ENCODE peak calls at places on chromosomes 4 and X, in eight cellular contexts. Z is endothelial cell, Q is astrocyte of the spinal cord, Y is IMR-90, T is lung, A is upper lobe of right lung, M is endothelial cell of umbilical vein, L is osteocyte. S is an unnamed sample.

GRCh38 chrX:110732274-110732673 is 63.3 kb downstream of the CHRDL1 start:
- DNase-seq in L (no peak), M (no peak), Q (no peak), A (no peak), Z (no peak), T (no peak), Y (no peak), S (no peak)

GRCh38 chr4:87058272-87059073 is 123.7 kb downstream of the AFF1 start:
- DNase-seq in L (no peak), A (peak), T (no peak), Q (no peak), Y (no peak), Z (peak), M (no peak), S (no peak)

GRCh38 chr4:6308890-6309643 is 39.4 kb downstream of the WFS1 start:
- DNase-seq in Z (peak), A (no peak), Q (no peak), M (peak), L (no peak), Y (no peak), T (no peak), S (no peak)

GRCh38 chr4:117771647-117772337 is 262.5 kb upstream of the NDST3 start:
- DNase-seq in Z (no peak), T (no peak), A (no peak), M (no peak), Q (no peak), Y (no peak), L (no peak), S (no peak)

GRCh38 chr4:155025762-155026457 is 182.5 kb upstream of the NPY2R start:
- DNase-seq in L (no peak), Q (peak), M (peak), Z (peak), T (peak), A (no peak), Y (no peak), S (no peak)

GRCh38 chrX:78124304-78124703 is 15.1 kb downstream of the TAF9B start:
- DNase-seq in Z (no peak), Y (no peak), A (no peak), L (no peak), Q (no peak), T (no peak), M (no peak), S (no peak)

GRCh38 chr4:187464561-187464960 is 531.0 kb upstream of the ZFP42 start:
- DNase-seq in T (no peak), M (no peak), A (no peak), Z (no peak), L (no peak), Y (no peak), Q (no peak), S (no peak)

GRCh38 chr4:6225469-6225868 is 25.1 kb upstream of the JAKMIP1 start:
- DNase-seq in A (peak), Y (peak), T (no peak), Q (peak), L (peak), Z (peak), M (peak), S (no peak)

GRCh38 chr4:175657571-175657970 is 154.5 kb downstream of the GPM6A start:
- DNase-seq in Q (no peak), T (no peak), Y (no peak), L (no peak), M (no peak), A (no peak), Z (no peak), S (no peak)

GRCh38 chr4:107470173-107470572 is 249.9 kb downstream of the PAPSS1 start:
- DNase-seq in Y (no peak), Q (no peak), T (no peak), M (no peak), Z (no peak), L (no peak), A (no peak), S (no peak)

GRCh38 chr4:184846531-184846930 is 20.8 kb upstream of the ACSL1 start:
- DNase-seq in Y (no peak), Q (no peak), M (no peak), T (no peak), Z (no peak), L (peak), A (no peak), S (no peak)

GRCh38 chrX:100642296-100642695 is 1.7 kb upstream of the SRPX2 start:
- DNase-seq in Q (no peak), Y (no peak), A (no peak), M (peak), L (no peak), Z (no peak), T (no peak), S (no peak)

GRCh38 chrX:68132749-68133148 is 300.5 kb downstream of the OPHN1 start:
- DNase-seq in M (no peak), L (no peak), Y (no peak), T (no peak), Q (no peak), Z (no peak), A (no peak), S (no peak)

GRCh38 chrX:78037881-78038280 is 66.2 kb upstream of the PGK1 start:
- DNase-seq in A (no peak), Y (no peak), L (no peak), Q (no peak), M (no peak), Z (no peak), T (no peak), S (no peak)

GRCh38 chr4:139603576-139604387 is 47.8 kb upstream of the SETD7 start:
- DNase-seq in M (peak), Q (peak), T (peak), L (no peak), A (no peak), Y (peak), Z (peak), S (no peak)

GRCh38 chr4:27728892-27729291 is 868.3 kb downstream of the STIM2 start:
- DNase-seq in L (no peak), T (no peak), A (no peak), Z (no peak), Y (no peak), Q (no peak), M (no peak), S (no peak)

GRCh38 chr4:152052431-152053057 is 291.7 kb upstream of the GATB start:
- DNase-seq in Z (no peak), L (no peak), Q (peak), Y (peak), A (no peak), T (no peak), M (no peak), S (no peak)

GRCh38 chr4:11700751-11701226 is 272.1 kb upstream of the HS3ST1 start:
- DNase-seq in Z (no peak), Y (peak), Q (peak), A (no peak), T (no peak), L (no peak), M (no peak), S (no peak)

GRCh38 chr4:39528056-39528465 is 822 bp upstream of the UGDH start:
- DNase-seq in Z (no peak), L (no peak), A (no peak), Q (no peak), Y (peak), M (peak), T (no peak), S (no peak)

GRCh38 chr4:75671802-75672421 is 1.3 kb downstream of the G3BP2 start:
- DNase-seq in A (no peak), L (no peak), T (no peak), Z (no peak), Q (peak), Y (no peak), M (peak), S (no peak)

GRCh38 chr4:106062452-106062875 is 167.2 kb downstream of the NPNT start:
- DNase-seq in M (peak), T (no peak), A (no peak), Z (no peak), L (no peak), Y (peak), Q (peak), S (no peak)

GRCh38 chr4:127416092-127416491 is 216.7 kb upstream of the INTU start:
- DNase-seq in Z (no peak), T (no peak), M (no peak), Q (no peak), Y (no peak), L (no peak), A (no peak), S (no peak)

GRCh38 chr4:24116107-24116506 is 226.3 kb upstream of the PPARGC1A start:
- DNase-seq in Z (no peak), A (no peak), L (no peak), Y (no peak), M (no peak), Q (no peak), T (no peak), S (no peak)

GRCh38 chrX:109533005-109533404 is 3.6 kb upstream of the NXT2 start:
- DNase-seq in A (no peak), Y (no peak), T (no peak), Q (no peak), Z (no peak), L (no peak), M (no peak), S (no peak)

GRCh38 chr4:49032440-49033161 is 46.5 kb downstream of the CWH43 start:
- DNase-seq in M (peak), T (no peak), Y (peak), Z (no peak), A (no peak), Q (peak), L (no peak), S (peak)

GRCh38 chr4:25991296-25991695 is 77.3 kb downstream of the SMIM20 start:
- DNase-seq in L (no peak), Y (no peak), T (no peak), A (no peak), M (no peak), Q (no peak), Z (no peak), S (no peak)

GRCh38 chr4:770022-770421 is 55.9 kb downstream of the CPLX1 start:
- DNase-seq in A (no peak), Q (no peak), T (no peak), L (no peak), M (no peak), Y (peak), Z (no peak), S (no peak)

GRCh38 chr4:114729339-114729738 is 130.7 kb downstream of the UGT8 start:
- DNase-seq in T (no peak), Y (no peak), Q (no peak), Z (no peak), M (no peak), L (no peak), A (no peak), S (no peak)

GRCh38 chrX:155938132-155938531 is 57.0 kb downstream of the VAMP7 start:
- DNase-seq in M (no peak), T (no peak), Z (no peak), Q (no peak), L (no peak), Y (no peak), A (no peak), S (no peak)

GRCh38 chr4:183430987-183431347 is 13.5 kb upstream of the CDKN2AIP start:
- DNase-seq in T (no peak), Q (no peak), Z (no peak), M (no peak), A (no peak), Y (no peak), L (no peak), S (no peak)

GRCh38 chr4:172996571-172997216 is 171.9 kb upstream of the GALNT7 start:
- DNase-seq in Y (peak), Q (peak), M (peak), L (no peak), T (no peak), A (no peak), Z (no peak), S (no peak)

GRCh38 chrX:107669885-107670628 is 41.7 kb downstream of the PRPS1 start:
- DNase-seq in M (no peak), Q (no peak), A (no peak), Y (no peak), Z (no peak), L (no peak), T (no peak), S (peak)
- TF ChIP-seq CTCF in M (no peak), Q (no peak), A (no peak), Y (no peak), Z (no peak), L (no peak), T (no peak), S (no peak)

GRCh38 chr4:46386570-46386969 is 3.4 kb downstream of the GABRA2 start:
- DNase-seq in M (no peak), A (no peak), T (no peak), Y (no peak), Z (no peak), L (no peak), Q (no peak), S (no peak)
- TF ChIP-seq CTCF in M (no peak), A (no peak), T (no peak), Y (no peak), Z (no peak), L (no peak), Q (peak), S (peak)

GRCh38 chrX:97310373-97310772 is 426.7 kb downstream of the RPA4 start:
- DNase-seq in A (no peak), T (no peak), M (no peak), Z (no peak), Y (peak), L (no peak), Q (no peak), S (no peak)

GRCh38 chrX:97320305-97320704 is 436.6 kb downstream of the RPA4 start:
- DNase-seq in T (no peak), Q (no peak), Z (no peak), M (no peak), A (no peak), L (no peak), Y (no peak), S (no peak)

GRCh38 chrX:97314348-97314747 is 430.6 kb downstream of the RPA4 start:
- DNase-seq in M (no peak), A (no peak), Z (no peak), T (no peak), Y (no peak), L (no peak), Q (no peak), S (no peak)

GRCh38 chrX:97311066-97311778 is 427.5 kb downstream of the RPA4 start:
- DNase-seq in Y (no peak), Z (no peak), M (no peak), L (no peak), A (no peak), Q (no peak), T (no peak), S (no peak)

GRCh38 chrX:97315939-97316338 is 432.2 kb downstream of the RPA4 start:
- DNase-seq in A (no peak), Q (no peak), T (no peak), Z (peak), Y (no peak), L (no peak), M (no peak), S (no peak)
- TF ChIP-seq CTCF in A (no peak), Q (no peak), T (no peak), Z (no peak), Y (no peak), L (no peak), M (no peak), S (peak)

DNA sequence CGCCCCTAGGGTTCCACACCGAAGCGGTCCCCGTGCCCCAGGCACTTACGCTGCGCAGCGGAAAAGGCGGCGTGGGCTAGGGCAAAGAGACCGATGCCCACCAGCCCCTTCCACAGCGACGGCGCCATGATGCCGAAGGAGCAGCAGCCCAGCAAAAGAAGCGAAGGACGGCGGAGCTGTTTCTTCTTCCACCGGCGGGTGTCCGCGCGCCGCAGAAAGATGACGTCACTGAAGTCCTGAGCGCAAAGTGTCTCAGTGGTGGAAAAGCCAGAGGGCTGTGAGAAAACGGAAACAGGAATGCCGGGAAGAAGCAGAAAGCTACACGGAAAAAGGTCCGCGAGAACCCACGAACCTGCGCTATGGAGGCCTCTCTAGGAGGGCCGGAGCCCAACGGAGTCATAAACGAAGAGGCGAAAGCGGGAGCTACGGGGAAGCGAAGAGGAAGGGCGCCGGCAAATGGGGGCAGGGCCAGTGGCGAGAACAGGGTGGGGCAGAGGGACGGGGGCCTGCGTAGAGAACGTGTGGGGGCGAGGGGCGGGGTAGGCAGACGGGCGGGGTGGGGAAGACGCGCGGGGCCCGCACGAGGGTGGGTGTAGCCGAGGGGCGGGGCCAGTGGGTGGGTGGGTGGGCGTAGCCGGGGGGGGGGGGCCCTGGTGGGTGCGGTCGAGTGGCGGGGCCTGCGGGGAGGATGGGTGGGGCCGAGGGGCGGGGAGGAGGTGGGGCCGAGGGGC is at the start of gene MMGT1:
- DNase-seq in L (peak), Z (peak), Y (peak), A (peak), M (peak), T (peak), Q (peak), S (peak)
- TF ChIP-seq CTCF in L (no peak), Z (no peak), Y (peak), A (no peak), M (no peak), T (no peak), Q (no peak), S (no peak)

GRCh38 chr4:126081336-126081735 is 766.6 kb downstream of the FAT4 start:
- DNase-seq in Q (no peak), T (no peak), M (no peak), Z (no peak), A (no peak), Y (no peak), L (no peak), S (no peak)
- TF ChIP-seq CTCF in Q (no peak), T (no peak), M (no peak), Z (no peak), A (no peak), Y (no peak), L (no peak), S (no peak)

GRCh38 chr4:56690393-56690971 is 9.4 kb upstream of the HOPX start:
- DNase-seq in L (no peak), Z (no peak), M (no peak), A (no peak), Q (no peak), T (no peak), Y (no peak), S (no peak)
- TF ChIP-seq CTCF in L (no peak), Z (no peak), M (no peak), A (no peak), Q (peak), T (no peak), Y (no peak), S (no peak)

GRCh38 chr4:142671516-142671915 is 174.6 kb downstream of the INPP4B start:
- DNase-seq in Z (no peak), L (no peak), A (no peak), Q (no peak), T (no peak), Y (no peak), M (no peak), S (no peak)
- TF ChIP-seq CTCF in Z (peak), L (peak), A (no peak), Q (no peak), T (no peak), Y (peak), M (no peak), S (no peak)

S was measured in LNCaP clone FGC.